ENCODE peak calls at places on chromosomes 16 and 17, in six cellular contexts. Y is adrenal gland, X is endodermal cell, J is upper lobe of right lung, W is dorsolateral prefrontal cortex, K is fibroblast of mammary gland. H is an unnamed sample.

GRCh38 chr16:67294927-67295326 is 15.6 kb downstream of the PLEKHG4 start:
- DNase-seq in W (no peak), X (peak), Y (no peak), K (peak), J (no peak), H (no peak)

GRCh38 chr17:6019959-6020358 is 50.2 kb upstream of the WSCD1 start:
- DNase-seq in K (peak), J (no peak), X (no peak), Y (no peak), W (no peak), H (no peak)

GRCh38 chr17:66602659-66603363 is 232.1 kb upstream of the CACNG5 start:
- DNase-seq in K (peak), J (no peak), X (peak), W (peak), Y (no peak), H (no peak)

GRCh38 chr16:9885457-9885856 is 296.8 kb downstream of the GRIN2A start:
- DNase-seq in K (no peak), X (no peak), Y (no peak), W (no peak), J (no peak), H (no peak)

GRCh38 chr17:75561927-75562603 is 25.5 kb upstream of the MYO15B start:
- DNase-seq in W (no peak), K (peak), X (no peak), J (no peak), Y (no peak), H (no peak)

GRCh38 chr16:24950275-24950674 is 64.9 kb downstream of the ARHGAP17 start:
- DNase-seq in Y (peak), X (no peak), J (no peak), W (no peak), K (peak), H (no peak)

GRCh38 chr17:6428207-6428965 is 6.5 kb downstream of the AIPL1 start:
- DNase-seq in Y (no peak), W (no peak), X (no peak), K (no peak), J (no peak), H (no peak)

GRCh38 chr16:87790278-87791023 is 24.7 kb upstream of the KLHDC4 start:
- DNase-seq in J (no peak), K (no peak), W (no peak), X (no peak), Y (peak), H (no peak)

GRCh38 chr17:11487469-11487868 is 110.8 kb upstream of the DNAH9 start:
- DNase-seq in Y (no peak), W (no peak), J (no peak), K (no peak), X (peak), H (no peak)

GRCh38 chr17:41322264-41322902 is 6.9 kb upstream of the KRTAP17-1 start:
- DNase-seq in K (peak), W (no peak), Y (no peak), J (no peak), X (peak), H (peak)

GRCh38 chr16:68031951-68032350 is 8.9 kb downstream of the DUS2 start:
- DNase-seq in Y (no peak), J (no peak), K (peak), W (no peak), X (no peak), H (no peak)

GRCh38 chr17:57971572-57971971 is 16.4 kb upstream of the CUEDC1 start:
- DNase-seq in K (no peak), J (no peak), W (no peak), X (peak), Y (no peak), H (no peak)

GRCh38 chr17:43540821-43541674 is 5.1 kb downstream of the ETV4 start:
- DNase-seq in K (peak), X (peak), W (no peak), J (no peak), Y (no peak), H (no peak)

GRCh38 chr16:58026139-58026704 is 668 bp downstream of the MMP15 start:
- DNase-seq in Y (peak), X (peak), W (no peak), K (peak), J (peak), H (no peak)

GRCh38 chr17:19717031-19717360 is 612 bp upstream of the SLC47A2 start:
- DNase-seq in Y (no peak), W (no peak), X (no peak), J (no peak), K (no peak), H (no peak)

GRCh38 chr17:52026075-52026474 is 132.4 kb downstream of the CA10 start:
- DNase-seq in J (no peak), W (no peak), Y (no peak), X (no peak), K (no peak), H (no peak)

GRCh38 chr17:42760652-42761581 is at the start of gene RAMP2:
- DNase-seq in X (peak), J (peak), K (no peak), Y (peak), W (no peak), H (no peak)

GRCh38 chr16:69880640-69881133 is 70.4 kb upstream of the CLEC18A start:
- DNase-seq in W (no peak), X (no peak), K (peak), J (no peak), Y (peak), H (no peak)

GRCh38 chr17:69335018-69335417 is 8.1 kb upstream of the ABCA5 start:
- DNase-seq in W (no peak), K (peak), Y (no peak), X (no peak), J (no peak), H (no peak)

GRCh38 chr16:28910046-28911031 is 14.7 kb downstream of the RABEP2 start:
- DNase-seq in X (no peak), Y (no peak), K (peak), W (no peak), J (no peak), H (no peak)

GRCh38 chr16:9177861-9178260 is 86.4 kb downstream of the HAPSTR1 start:
- DNase-seq in X (peak), W (no peak), Y (no peak), J (no peak), K (no peak), H (no peak)

GRCh38 chr17:3043737-3044365 is 19.6 kb downstream of the OR1D5 start:
- DNase-seq in K (peak), Y (no peak), W (no peak), J (peak), X (peak), H (no peak)

GRCh38 chr16:51500306-51500705 is 349.2 kb upstream of the SALL1 start:
- DNase-seq in J (no peak), X (no peak), Y (no peak), W (no peak), K (peak), H (no peak)

GRCh38 chr17:1232786-1233185 is 37.5 kb upstream of the BHLHA9 start:
- DNase-seq in W (no peak), K (peak), X (no peak), J (no peak), Y (no peak), H (no peak)

GRCh38 chr16:48907906-48908634 is 298.1 kb upstream of the N4BP1 start:
- DNase-seq in W (no peak), Y (no peak), K (no peak), J (no peak), X (no peak), H (no peak)

GRCh38 chr17:80882323-80882722 is 109.3 kb upstream of the CHMP6 start:
- DNase-seq in Y (no peak), J (no peak), X (no peak), W (peak), K (no peak), H (no peak)

GRCh38 chr17:38727661-38728220 is 2.4 kb upstream of the CISD3 start:
- DNase-seq in W (no peak), X (no peak), Y (no peak), K (no peak), J (no peak), H (no peak)

GRCh38 chr17:70107441-70107840 is 32.4 kb downstream of the KCNJ16 start:
- DNase-seq in W (no peak), J (no peak), X (no peak), K (no peak), Y (no peak), H (no peak)

GRCh38 chr17:17151962-17152361 is 54.2 kb downstream of the PLD6 start:
- DNase-seq in Y (peak), K (peak), W (peak), J (peak), X (no peak), H (peak)

DNA sequence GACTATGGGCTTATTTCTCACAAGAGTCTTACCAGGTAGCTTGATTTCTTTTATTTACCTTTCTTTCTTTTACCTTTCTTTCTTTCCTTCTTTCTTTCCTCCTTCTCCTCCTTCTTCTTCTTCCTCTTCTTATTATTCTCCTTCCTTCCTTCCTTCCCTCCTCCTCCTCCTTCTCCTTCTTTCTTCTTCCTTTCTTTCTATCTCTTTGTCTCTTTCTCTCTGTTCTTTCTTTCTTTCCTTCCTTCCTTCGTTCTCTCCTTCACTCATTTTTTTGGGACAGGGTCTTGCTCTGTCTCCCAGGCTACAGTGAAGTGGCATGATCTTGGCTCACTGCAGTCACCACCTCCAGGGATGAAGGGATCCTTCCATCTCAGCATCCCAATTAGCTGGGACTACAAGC is 363.6 kb upstream of the MAF start:
- DNase-seq in K (no peak), W (no peak), X (no peak), Y (no peak), J (no peak), H (no peak)
- TF ChIP-seq CTCF in K (no peak), W (no peak), X (no peak), Y (no peak), J (no peak), H (no peak)

GRCh38 chr17:50205111-50205821 is 3.8 kb upstream of the COL1A1 start:
- DNase-seq in X (no peak), W (no peak), Y (no peak), J (no peak), K (peak), H (peak)
- H3K4me3 ChIP-seq in X (no peak), W (no peak), Y (no peak), J (no peak), K (no peak), H (no peak)

GRCh38 chr16:5062790-5063765 is 2.7 kb downstream of the C16orf89 start:
- DNase-seq in W (peak), X (peak), Y (no peak), K (no peak), J (peak), H (no peak)
- TF ChIP-seq CTCF in W (no peak), X (no peak), Y (no peak), K (no peak), J (no peak), H (no peak)

GRCh38 chr16:76052725-76053124 is 224.5 kb upstream of the CNTNAP4 start:
- DNase-seq in K (no peak), Y (no peak), X (no peak), W (no peak), J (no peak), H (no peak)
- H3K4me3 ChIP-seq in K (no peak), Y (no peak), X (no peak), W (no peak), J (no peak), H (no peak)

DNA sequence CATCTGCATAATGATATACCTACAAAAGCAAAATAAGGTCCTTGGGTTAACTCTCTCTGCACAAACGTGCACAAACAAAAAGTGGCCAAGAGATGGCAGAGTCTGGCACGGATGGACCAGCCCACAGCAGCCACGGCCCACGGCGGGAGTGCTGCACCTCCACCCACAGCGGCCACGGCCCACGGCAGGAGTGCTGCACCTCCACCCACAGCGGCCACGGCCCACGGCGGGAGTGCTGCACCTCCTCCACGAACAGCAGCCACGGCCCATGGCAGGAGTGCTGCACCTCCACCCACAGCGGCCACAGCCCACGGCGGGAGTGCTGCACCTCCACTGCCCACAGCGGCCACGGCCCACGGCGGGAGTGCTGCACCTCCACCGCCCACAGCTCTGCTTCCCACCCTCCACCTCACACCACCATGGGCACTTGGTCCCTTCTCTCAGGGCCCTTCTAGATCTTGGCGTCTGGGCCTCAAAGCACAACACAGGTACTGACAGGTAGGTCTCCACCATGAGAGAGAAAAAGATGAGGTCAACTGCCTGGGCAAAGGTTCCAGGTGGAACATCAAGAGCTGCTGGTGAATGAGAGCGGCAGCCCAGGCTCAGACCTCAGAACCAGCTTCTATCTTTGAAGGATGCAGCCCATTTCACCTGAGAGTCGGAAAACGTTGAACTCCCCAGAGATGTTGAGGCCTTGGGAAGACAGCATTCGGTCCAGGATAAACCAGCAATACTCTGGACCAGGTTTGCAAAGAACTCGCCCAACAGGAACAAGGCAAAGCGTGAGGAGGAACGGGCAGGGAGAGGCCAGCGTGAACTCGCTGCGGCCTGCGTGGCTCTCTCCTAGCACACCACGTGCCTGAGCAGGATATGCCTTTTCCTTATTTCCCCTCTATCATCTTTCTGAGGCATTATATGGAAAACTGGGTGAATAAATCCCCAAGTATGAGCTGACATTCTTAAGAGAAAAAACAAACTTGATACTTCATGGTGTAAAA is 124.5 kb downstream of the ZNF778 start:
- DNase-seq in Y (peak), K (no peak), W (peak), J (peak), X (no peak), H (no peak)
- TF ChIP-seq CTCF in Y (no peak), K (no peak), W (no peak), J (no peak), X (no peak), H (no peak)

GRCh38 chr16:60729052-60729451 is 1307.2 kb downstream of the CDH8 start:
- DNase-seq in Y (no peak), X (no peak), K (no peak), J (no peak), W (no peak), H (no peak)

GRCh38 chr16:60727856-60728255 is 1308.4 kb downstream of the CDH8 start:
- DNase-seq in X (no peak), Y (no peak), W (no peak), K (no peak), J (no peak), H (no peak)

GRCh38 chr16:60731329-60731728 is 1304.9 kb downstream of the CDH8 start:
- DNase-seq in Y (no peak), K (no peak), X (no peak), J (no peak), W (no peak), H (no peak)
- H3K4me3 ChIP-seq in Y (no peak), K (no peak), X (no peak), J (no peak), W (no peak), H (no peak)

DNA sequence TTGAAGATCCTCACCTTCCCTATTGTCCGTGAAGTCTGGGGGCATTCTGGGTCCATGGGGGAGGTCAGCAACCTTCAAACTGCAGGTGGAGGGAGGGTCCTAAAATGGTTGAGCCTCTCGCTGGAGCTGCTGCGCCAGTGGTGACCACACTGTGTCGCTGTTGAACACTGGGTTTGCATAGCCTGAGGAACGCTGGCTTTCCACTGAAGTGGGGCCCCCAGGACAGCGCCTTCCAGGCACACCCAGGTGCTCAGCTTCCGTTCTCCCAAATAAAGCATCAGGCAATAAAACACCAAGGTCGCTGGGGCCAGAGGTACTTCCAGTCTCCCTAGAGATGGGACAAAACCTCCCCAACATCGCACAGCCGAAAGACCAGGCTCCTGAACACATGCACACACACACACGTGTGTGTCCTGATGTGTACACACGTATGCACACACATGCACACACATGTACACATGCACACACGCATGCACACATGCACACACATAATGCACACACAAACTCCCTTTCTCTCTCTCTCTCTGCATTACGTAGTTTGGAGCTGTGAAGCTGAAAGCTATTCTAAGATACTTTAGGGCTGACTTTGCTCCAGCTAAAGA is 120.6 kb downstream of the IRF8 start:
- DNase-seq in Y (no peak), X (peak), K (no peak), W (no peak), J (peak), H (no peak)
- TF ChIP-seq CTCF in Y (no peak), X (peak), K (peak), W (no peak), J (peak), H (no peak)

DNA sequence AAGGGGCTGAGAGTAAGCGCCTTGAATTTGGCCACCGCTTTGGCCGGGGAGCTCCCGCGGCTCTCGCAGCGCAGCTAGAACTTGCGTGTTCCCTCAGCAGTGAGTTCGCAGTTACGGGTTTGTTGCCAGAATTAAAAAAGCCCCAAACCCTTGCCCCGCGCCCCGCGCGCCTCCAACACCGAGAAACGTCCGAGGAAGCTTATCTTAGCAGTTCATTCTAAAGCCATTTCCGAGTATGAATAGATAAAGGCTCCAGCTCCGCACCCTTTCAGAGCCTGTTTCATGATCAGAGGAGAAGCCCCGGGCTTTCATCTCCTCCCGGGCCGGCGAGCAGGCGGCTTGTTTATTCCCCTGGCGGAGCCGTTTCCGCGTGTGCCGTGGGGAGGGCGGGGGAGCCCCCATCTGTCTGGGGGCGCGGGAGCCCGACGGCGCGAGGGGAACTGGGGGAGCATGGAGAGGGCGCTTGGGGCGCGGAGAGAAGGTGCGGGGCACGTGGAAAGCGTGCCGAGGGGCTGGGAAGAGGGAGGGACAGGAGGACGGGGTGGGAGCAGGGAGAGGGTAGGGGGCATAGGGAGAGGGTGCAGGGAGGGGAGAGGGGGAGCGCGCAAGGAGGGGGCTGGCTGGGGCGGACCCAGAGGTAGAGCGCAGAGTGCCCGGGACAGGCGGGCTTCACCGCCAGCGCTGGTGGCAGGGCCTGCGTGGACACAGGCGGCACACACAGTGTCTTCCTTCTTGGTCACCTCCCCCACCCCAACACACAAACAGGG is 9.9 kb downstream of the TBX4 start:
- DNase-seq in X (peak), Y (no peak), W (no peak), K (no peak), J (no peak), H (no peak)
- H3K4me3 ChIP-seq in X (peak), Y (no peak), W (no peak), K (no peak), J (peak), H (peak)

H was measured in tibial nerve.